ENCODE peak calls at places on chromosome 5, in five cellular contexts. O, Z, R, N and B are unnamed samples.

GRCh38 chr5:150278046-150278760 is 11.4 kb downstream of the CAMK2A start:
- DNase-seq in O (no peak), Z (no peak), R (no peak), N (no peak), B (no peak)

GRCh38 chr5:172463031-172463430 is 8.7 kb upstream of the SH3PXD2B start:
- DNase-seq in O (no peak), Z (no peak), R (no peak), N (no peak), B (no peak)

GRCh38 chr5:59598547-59598874 is 295.0 kb downstream of the PDE4D start:
- DNase-seq in O (no peak), Z (peak; percentile 55), R (no peak), N (no peak), B (no peak)

GRCh38 chr5:151707566-151707965 is 20.9 kb upstream of the SPARC start:
- DNase-seq in O (no peak), Z (no peak), R (no peak), N (no peak), B (no peak)

GRCh38 chr5:3526551-3527185 is 69.0 kb upstream of the IRX1 start:
- DNase-seq in O (no peak), Z (no peak), R (no peak), N (no peak), B (no peak)

GRCh38 chr5:116864157-116864837 is 289.7 kb upstream of the SEMA6A start:
- DNase-seq in O (no peak), Z (no peak), R (no peak), N (no peak), B (no peak)

GRCh38 chr5:137415231-137415681 is 83.9 kb downstream of the SPOCK1 start:
- DNase-seq in O (no peak), Z (no peak), R (peak; percentile 36), N (no peak), B (peak; percentile 87)

GRCh38 chr5:27906911-27907590 is 868.7 kb upstream of the CDH9 start:
- DNase-seq in O (no peak), Z (no peak), R (no peak), N (no peak), B (no peak)

GRCh38 chr5:158194561-158194961 is 335.6 kb upstream of the CLINT1 start:
- DNase-seq in O (no peak), Z (no peak), R (no peak), N (no peak), B (no peak)

GRCh38 chr5:14174235-14174636 is 31.1 kb downstream of the TRIO start:
- DNase-seq in O (no peak), Z (no peak), R (no peak), N (no peak), B (no peak)

GRCh38 chr5:178116406-178116885 is 3.1 kb downstream of the N4BP3 start:
- DNase-seq in O (peak; percentile 44), Z (no peak), R (no peak), N (no peak), B (no peak)

GRCh38 chr5:1510631-1511030 is 13.1 kb downstream of the LPCAT1 start:
- DNase-seq in O (peak; percentile 47), Z (no peak), R (no peak), N (no peak), B (no peak)

GRCh38 chr5:10958728-10959127 is 197.7 kb upstream of the DAP start:
- DNase-seq in O (no peak), Z (no peak), R (no peak), N (no peak), B (no peak)

GRCh38 chr5:150542933-150543445 is 35.1 kb downstream of the NDST1 start:
- DNase-seq in O (no peak), Z (no peak), R (no peak), N (no peak), B (no peak)

GRCh38 chr5:167816354-167816753 is 475.1 kb upstream of the WWC1 start:
- DNase-seq in O (no peak), Z (no peak), R (no peak), N (no peak), B (no peak)

GRCh38 chr5:94693845-94694370 is 75.4 kb downstream of the SLF1 start:
- DNase-seq in O (no peak), Z (no peak), R (no peak), N (no peak), B (no peak)

GRCh38 chr5:136070486-136071285 is 41.9 kb downstream of the TGFBI start:
- DNase-seq in O (peak; percentile 34), Z (no peak), R (no peak), N (no peak), B (no peak)

GRCh38 chr5:151569132-151570046 is 21.7 kb downstream of the FAT2 start:
- DNase-seq in O (no peak), Z (no peak), R (no peak), N (no peak), B (no peak)

GRCh38 chr5:112643339-112643971 is 94.2 kb upstream of the APC start:
- DNase-seq in O (no peak), Z (no peak), R (no peak), N (no peak), B (no peak)

GRCh38 chr5:126046275-126046674 is 376.9 kb upstream of the GRAMD2B start:
- DNase-seq in O (no peak), Z (no peak), R (no peak), N (no peak), B (no peak)

GRCh38 chr5:66415208-66415607 is 181.0 kb upstream of the MAST4 start:
- DNase-seq in O (no peak), Z (no peak), R (no peak), N (no peak), B (no peak)

GRCh38 chr5:155116456-155117251 is 103.1 kb downstream of the KIF4B start:
- DNase-seq in O (no peak), Z (no peak), R (no peak), N (no peak), B (no peak)